ENCODE peak calls at places on chromosomes 13 and 19, in five cellular contexts. H is RWPE1, Q is AG09319, L is GM12878, D is MCF 10A. M is an unnamed sample.

GRCh38 chr19:49272204-49272603 is 52.8 kb downstream of the SLC6A16 start:
- DNase-seq in H (peak; percentile 88), Q (no peak), L (no peak), D (peak; percentile 92), M (peak; percentile 52)

GRCh38 chr19:24062222-24062621 is 24.8 kb upstream of the ZNF254 start:
- DNase-seq in H (no peak), Q (no peak), L (no peak), D (no peak), M (no peak)

GRCh38 chr19:6448045-6448444 is 11.5 kb downstream of the SLC25A23 start:
- DNase-seq in H (no peak), Q (no peak), L (no peak), D (no peak), M (no peak)

GRCh38 chr13:73657821-73658540 is 476.2 kb downstream of the KLF12 start:
- DNase-seq in H (no peak), Q (no peak), L (no peak), D (peak; percentile 17), M (peak; percentile 70)

GRCh38 chr13:90838561-90838960 is 508.9 kb upstream of the MIR17HG start:
- DNase-seq in H (peak; percentile 8), Q (no peak), L (no peak), D (no peak), M (no peak)

GRCh38 chr13:102555914-102556553 is 40.8 kb upstream of the TPP2 start:
- DNase-seq in H (peak; percentile 45), Q (no peak), L (no peak), D (peak; percentile 75), M (peak; percentile 34)

GRCh38 chr19:4660181-4660791 is 9.9 kb downstream of the MYDGF start:
- DNase-seq in H (no peak), Q (no peak), L (no peak), D (peak; percentile 48), M (no peak)

GRCh38 chr13:102771298-102772041 is 2.1 kb downstream of the TEX30 start:
- DNase-seq in H (no peak), Q (no peak), L (no peak), D (no peak), M (no peak)

GRCh38 chr13:41552031-41552430 is 94.7 kb downstream of the RGCC start:
- DNase-seq in H (no peak), Q (no peak), L (no peak), D (no peak), M (no peak)

GRCh38 chr19:14686411-14686810 is 3.4 kb upstream of the ZNF333 start:
- DNase-seq in H (no peak), Q (no peak), L (no peak), D (peak; percentile 35), M (peak; percentile 25)

GRCh38 chr13:74710006-74710405 is 575.8 kb upstream of the KLF12 start:
- DNase-seq in H (no peak), Q (no peak), L (no peak), D (peak; percentile 52), M (peak; percentile 24)

GRCh38 chr13:30016398-30016797 is 166.0 kb upstream of the UBL3 start:
- DNase-seq in H (no peak), Q (no peak), L (no peak), D (no peak), M (no peak)

GRCh38 chr19:54400913-54401312 is 14.4 kb upstream of the TTYH1 start:
- DNase-seq in H (no peak), Q (no peak), L (no peak), D (no peak), M (no peak)

GRCh38 chr19:23957660-23958281 is 43.1 kb downstream of the ZNF726 start:
- DNase-seq in H (peak; percentile 76), Q (peak; percentile 27), L (no peak), D (peak; percentile 70), M (peak; percentile 3)

DNA sequence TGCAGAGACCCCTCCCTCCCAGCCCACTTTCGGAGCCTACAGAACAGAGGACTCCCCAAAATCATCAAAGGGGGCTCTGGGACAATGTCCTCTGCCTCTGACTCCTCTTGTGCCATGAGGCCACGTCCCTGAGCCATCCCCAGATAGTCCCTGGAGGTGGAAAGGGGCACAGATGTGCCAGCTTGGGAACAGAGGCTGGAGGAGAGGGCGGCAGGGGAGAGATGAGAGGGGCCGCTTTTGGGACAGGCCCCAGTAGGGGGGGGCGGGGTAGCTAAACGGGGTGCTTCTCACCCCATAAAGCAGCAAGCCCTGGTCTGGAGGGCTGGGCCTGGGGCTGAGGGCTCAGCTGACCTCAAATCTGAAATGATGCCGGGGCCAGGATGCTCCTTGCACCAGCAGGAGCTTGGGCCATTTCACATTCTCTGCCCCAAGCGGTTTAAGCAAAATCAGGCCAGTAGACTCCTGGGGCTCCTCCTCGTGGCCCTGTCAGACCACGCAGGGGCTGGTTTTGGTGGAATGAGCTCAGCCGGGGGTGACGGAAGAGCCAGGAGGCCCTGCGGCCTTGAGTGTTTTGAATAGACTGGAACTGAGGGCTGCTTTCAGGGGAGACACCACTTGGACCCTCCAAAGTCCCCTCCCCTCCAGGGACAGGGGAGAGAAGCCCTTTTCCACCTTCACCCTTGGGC is 27.1 kb downstream of the ONECUT3 start:
- DNase-seq in H (no peak), Q (no peak), L (no peak), D (no peak), M (no peak)
- TF ChIP-seq CTCF in H (no peak), Q (peak; percentile 13), L (no peak), D (no peak), M (peak; percentile 29)

GRCh38 chr19:39671739-39672363 is 16.1 kb downstream of the LGALS16 start:
- DNase-seq in H (peak; percentile 27), Q (peak; percentile 3), L (no peak), D (peak; percentile 66), M (peak; percentile 66)
- TF ChIP-seq CTCF in H (peak; percentile 54), Q (peak; percentile 38), L (peak; percentile 80), D (peak; percentile 43), M (peak; percentile 47)

GRCh38 chr19:47280183-47280797 is 5.6 kb downstream of the INAFM1 start:
- DNase-seq in H (no peak), Q (no peak), L (no peak), D (peak; percentile 53), M (no peak)
- TF ChIP-seq CTCF in H (peak; percentile 29), Q (peak; percentile 47), L (peak; percentile 27), D (peak; percentile 48), M (peak; percentile 57)

GRCh38 chr19:2819540-2820111 is at the start of gene ZNF554:
- DNase-seq in H (peak; percentile 94), Q (peak; percentile 91), L (peak; percentile 74), D (peak; percentile 94), M (peak; percentile 96)
- TF ChIP-seq CTCF in H (peak; percentile 96), Q (peak; percentile 94), L (peak; percentile 98), D (peak; percentile 92), M (peak; percentile 97)

DNA sequence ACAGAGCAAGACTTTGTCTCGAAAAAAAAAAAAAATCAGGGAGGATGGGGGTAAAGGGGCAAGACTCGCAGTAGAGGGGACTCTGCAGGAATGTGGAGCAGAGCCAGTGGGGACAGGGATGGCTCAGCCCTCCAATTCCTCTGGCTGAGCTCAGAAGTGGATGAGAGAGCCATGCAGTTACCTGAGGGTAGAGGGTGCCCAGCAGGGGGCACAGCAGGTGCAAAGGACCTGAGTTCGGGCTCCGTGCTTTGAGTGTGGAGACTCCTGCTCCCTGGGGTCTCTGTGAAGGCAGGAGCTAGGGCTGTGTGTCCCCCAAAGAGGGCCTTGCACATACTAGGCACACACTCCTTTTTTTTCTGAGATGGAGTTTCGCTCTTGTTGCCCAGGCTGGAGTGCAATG is 7.7 kb downstream of the DOCK6 start:
- DNase-seq in H (no peak), Q (no peak), L (no peak), D (no peak), M (no peak)
- TF ChIP-seq CTCF in H (no peak), Q (no peak), L (peak; percentile 7), D (peak; percentile 18), M (no peak)

DNA sequence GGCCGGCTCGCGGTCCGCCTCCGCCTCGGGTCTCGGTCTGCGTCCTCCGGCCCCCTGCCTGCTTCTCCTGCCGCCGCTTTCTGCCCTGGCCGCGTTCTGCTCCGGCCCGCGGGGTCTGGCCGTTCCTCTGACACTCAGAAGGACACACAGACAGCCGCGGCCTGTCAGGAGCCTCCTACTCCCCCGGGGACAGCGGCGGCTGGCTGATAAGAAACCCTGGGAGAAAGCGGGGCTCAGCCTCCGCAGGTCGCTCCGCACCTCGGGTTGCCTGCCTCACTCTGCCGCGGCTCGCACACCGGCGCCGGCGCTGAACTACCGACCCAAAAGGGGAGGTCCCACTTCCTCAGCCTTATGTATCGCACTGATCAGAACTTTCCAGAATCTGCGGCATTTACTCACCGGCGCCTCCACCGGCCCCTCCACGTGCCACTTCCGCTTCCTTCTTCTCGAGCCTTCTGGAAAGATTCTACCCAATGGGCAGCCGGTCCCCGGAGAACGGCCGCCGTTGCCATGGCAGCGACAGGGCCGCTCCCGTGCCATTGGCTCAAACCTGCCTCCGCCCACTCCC is at the start of gene HSPH1:
- DNase-seq in H (peak; percentile 98), Q (peak; percentile 92), L (peak; percentile 89), D (peak; percentile 98), M (peak; percentile 96)
- TF ChIP-seq CTCF in H (peak; percentile 14), Q (peak; percentile 26), L (peak; percentile 24), D (no peak), M (peak; percentile 29)

DNA sequence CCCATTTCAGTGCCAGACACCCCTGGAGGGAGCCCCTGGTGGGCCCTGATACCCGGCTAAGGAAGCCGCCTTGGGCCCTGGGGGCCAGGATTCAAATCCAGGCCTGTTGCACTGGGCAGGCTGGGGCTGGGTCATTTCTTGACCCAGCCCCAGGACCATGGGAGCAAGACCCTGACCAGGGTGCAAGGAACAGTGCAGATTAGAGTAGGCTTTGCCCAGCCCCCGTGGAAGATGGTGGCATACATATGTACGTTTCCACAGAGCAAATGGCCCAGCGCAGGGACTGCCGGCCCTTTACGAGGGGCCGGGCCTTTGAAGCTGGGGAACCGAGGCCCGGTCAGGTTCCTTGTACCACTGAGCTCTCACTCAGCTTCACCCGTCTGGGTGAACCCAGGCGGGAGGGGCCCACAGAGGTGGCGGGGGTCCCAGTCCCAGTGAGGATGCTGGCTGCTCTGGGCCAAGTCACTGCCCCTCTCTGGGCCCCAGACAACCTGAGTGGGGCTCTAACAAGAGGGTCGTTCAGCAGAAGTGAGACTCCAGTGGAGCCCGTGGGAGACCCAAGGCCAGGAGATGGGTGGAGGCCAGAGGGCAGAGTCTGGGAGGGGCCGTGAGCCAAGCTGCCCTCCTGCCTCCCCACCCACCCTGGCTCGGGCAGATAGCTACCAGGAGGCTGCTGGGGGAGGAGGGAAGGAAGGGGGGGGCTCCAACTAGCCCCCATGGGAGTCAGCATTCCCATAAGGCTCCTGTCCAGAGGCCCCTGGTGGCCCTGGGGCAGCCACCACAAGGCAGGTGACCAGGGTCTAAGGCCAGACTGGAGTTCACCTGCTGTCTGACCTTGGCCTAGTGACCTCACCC is 2.7 kb downstream of the MKNK2 start:
- DNase-seq in H (no peak), Q (no peak), L (no peak), D (no peak), M (no peak)
- TF ChIP-seq CTCF in H (no peak), Q (no peak), L (no peak), D (no peak), M (no peak)

GRCh38 chr13:67515895-67516294 is 285.8 kb upstream of the PCDH9 start:
- DNase-seq in H (peak; percentile 28), Q (no peak), L (no peak), D (peak; percentile 65), M (peak; percentile 0)
- TF ChIP-seq CTCF in H (no peak), Q (no peak), L (no peak), D (no peak), M (no peak)